ENCODE peak calls at places on chromosomes 3 and 15, in six cellular contexts. One of them, this sample, is unnamed.

GRCh38 chr3:48011771-48012170 is 4.4 kb downstream of the MAP4 start:
- DNase-seq in foreskin fibroblast: no peak
- DNase-seq in cardiac fibroblast: no peak
- DNase-seq in A549: no peak
- DNase-seq in OCI-LY7: no peak
- DNase-seq in sigmoid colon: no peak
- DNase-seq in this sample: no peak

GRCh38 chr15:48470096-48470495 is 138.9 kb downstream of the DUT start:
- DNase-seq in sigmoid colon: no peak
- DNase-seq in A549: no peak
- DNase-seq in cardiac fibroblast: no peak
- DNase-seq in foreskin fibroblast: no peak
- DNase-seq in OCI-LY7: no peak
- DNase-seq in this sample: no peak

GRCh38 chr15:26126070-26126469 is 262.9 kb upstream of the ATP10A start:
- DNase-seq in A549: no peak
- DNase-seq in OCI-LY7: no peak
- DNase-seq in foreskin fibroblast: no peak
- DNase-seq in sigmoid colon: no peak
- DNase-seq in cardiac fibroblast: no peak
- DNase-seq in this sample: no peak

GRCh38 chr3:40240921-40241320 is 68.6 kb upstream of the EIF1B start:
- DNase-seq in cardiac fibroblast: no peak
- DNase-seq in sigmoid colon: no peak
- DNase-seq in foreskin fibroblast: no peak
- DNase-seq in OCI-LY7: no peak
- DNase-seq in A549: no peak
- DNase-seq in this sample: no peak

GRCh38 chr15:67082007-67082536 is 16.7 kb downstream of the SMAD3 start:
- DNase-seq in A549: no peak
- DNase-seq in foreskin fibroblast: no peak
- DNase-seq in sigmoid colon: no peak
- DNase-seq in OCI-LY7: peak
- DNase-seq in cardiac fibroblast: no peak
- DNase-seq in this sample: peak

GRCh38 chr3:100634493-100635272 is 25.3 kb downstream of the ADGRG7 start:
- DNase-seq in cardiac fibroblast: peak
- DNase-seq in A549: no peak
- DNase-seq in sigmoid colon: no peak
- DNase-seq in OCI-LY7: peak
- DNase-seq in foreskin fibroblast: peak
- DNase-seq in this sample: peak

GRCh38 chr3:152607179-152607578 is 227.8 kb upstream of the P2RY1 start:
- DNase-seq in cardiac fibroblast: no peak
- DNase-seq in sigmoid colon: no peak
- DNase-seq in foreskin fibroblast: no peak
- DNase-seq in A549: no peak
- DNase-seq in OCI-LY7: no peak
- DNase-seq in this sample: no peak

GRCh38 chr3:151265866-151266265 is 12.5 kb downstream of the P2RY14 start:
- DNase-seq in cardiac fibroblast: no peak
- DNase-seq in A549: no peak
- DNase-seq in OCI-LY7: peak
- DNase-seq in sigmoid colon: no peak
- DNase-seq in foreskin fibroblast: no peak
- DNase-seq in this sample: peak

GRCh38 chr3:194397757-194398312 is 1.2 kb downstream of the GP5 start:
- DNase-seq in OCI-LY7: no peak
- DNase-seq in sigmoid colon: no peak
- DNase-seq in cardiac fibroblast: no peak
- DNase-seq in foreskin fibroblast: no peak
- DNase-seq in A549: no peak
- DNase-seq in this sample: no peak

GRCh38 chr15:29825205-29825604 is 2.9 kb upstream of the TJP1 start:
- DNase-seq in A549: no peak
- DNase-seq in sigmoid colon: no peak
- DNase-seq in OCI-LY7: peak
- DNase-seq in foreskin fibroblast: no peak
- DNase-seq in cardiac fibroblast: peak
- DNase-seq in this sample: peak

GRCh38 chr3:81749285-81749684 is 12.2 kb downstream of the GBE1 start:
- DNase-seq in A549: no peak
- DNase-seq in OCI-LY7: no peak
- DNase-seq in sigmoid colon: no peak
- DNase-seq in foreskin fibroblast: peak
- DNase-seq in cardiac fibroblast: peak
- DNase-seq in this sample: no peak

GRCh38 chr15:27696530-27696929 is 402.6 kb downstream of the OCA2 start:
- DNase-seq in foreskin fibroblast: no peak
- DNase-seq in A549: no peak
- DNase-seq in sigmoid colon: no peak
- DNase-seq in cardiac fibroblast: no peak
- DNase-seq in OCI-LY7: no peak
- DNase-seq in this sample: no peak

GRCh38 chr15:48936666-48937065 is 27.1 kb downstream of the SHC4 start:
- DNase-seq in sigmoid colon: no peak
- DNase-seq in A549: no peak
- DNase-seq in cardiac fibroblast: peak
- DNase-seq in foreskin fibroblast: peak
- DNase-seq in OCI-LY7: no peak
- DNase-seq in this sample: no peak

GRCh38 chr3:45772341-45773035 is 23.8 kb downstream of the SLC6A20 start:
- DNase-seq in OCI-LY7: no peak
- DNase-seq in sigmoid colon: no peak
- DNase-seq in A549: no peak
- DNase-seq in cardiac fibroblast: no peak
- DNase-seq in foreskin fibroblast: no peak
- DNase-seq in this sample: no peak

GRCh38 chr3:151386063-151386462 is 1.5 kb upstream of the P2RY12 start:
- DNase-seq in foreskin fibroblast: peak
- DNase-seq in sigmoid colon: no peak
- DNase-seq in cardiac fibroblast: no peak
- DNase-seq in OCI-LY7: no peak
- DNase-seq in A549: no peak
- DNase-seq in this sample: no peak

GRCh38 chr3:44468572-44469520 is 8.6 kb downstream of the ZNF445 start:
- DNase-seq in A549: no peak
- DNase-seq in cardiac fibroblast: peak
- DNase-seq in OCI-LY7: no peak
- DNase-seq in foreskin fibroblast: peak
- DNase-seq in sigmoid colon: no peak
- DNase-seq in this sample: no peak

GRCh38 chr15:35514759-35515158 is 31.2 kb downstream of the DPH6 start:
- DNase-seq in sigmoid colon: no peak
- DNase-seq in OCI-LY7: no peak
- DNase-seq in A549: no peak
- DNase-seq in foreskin fibroblast: peak
- DNase-seq in cardiac fibroblast: peak
- DNase-seq in this sample: no peak

GRCh38 chr3:2623463-2623862 is 486.7 kb downstream of the IL5RA start:
- DNase-seq in foreskin fibroblast: no peak
- DNase-seq in A549: no peak
- DNase-seq in OCI-LY7: no peak
- DNase-seq in cardiac fibroblast: no peak
- DNase-seq in sigmoid colon: no peak
- DNase-seq in this sample: no peak

GRCh38 chr3:102225407-102226132 is 209.2 kb upstream of the ZPLD1 start:
- DNase-seq in A549: peak
- DNase-seq in sigmoid colon: no peak
- DNase-seq in OCI-LY7: peak
- DNase-seq in foreskin fibroblast: peak
- DNase-seq in cardiac fibroblast: peak
- DNase-seq in this sample: peak

GRCh38 chr3:14459787-14460186 is 57.4 kb downstream of the SLC6A6 start:
- DNase-seq in foreskin fibroblast: no peak
- DNase-seq in cardiac fibroblast: no peak
- DNase-seq in OCI-LY7: no peak
- DNase-seq in sigmoid colon: no peak
- DNase-seq in A549: no peak
- DNase-seq in this sample: no peak
- TF ChIP-seq CTCF in foreskin fibroblast: no peak
- TF ChIP-seq CTCF in cardiac fibroblast: no peak
- TF ChIP-seq CTCF in OCI-LY7: no peak
- TF ChIP-seq CTCF in sigmoid colon: no peak
- TF ChIP-seq CTCF in A549: no peak
- TF ChIP-seq CTCF in this sample: no peak

GRCh38 chr15:78307977-78308376 is 8.6 kb upstream of the SKIC8 start:
- DNase-seq in OCI-LY7: no peak
- DNase-seq in foreskin fibroblast: no peak
- DNase-seq in A549: no peak
- DNase-seq in cardiac fibroblast: no peak
- DNase-seq in sigmoid colon: no peak
- DNase-seq in this sample: no peak

GRCh38 chr15:78304487-78305413 is 5.3 kb upstream of the SKIC8 start:
- DNase-seq in A549: no peak
- DNase-seq in foreskin fibroblast: no peak
- DNase-seq in cardiac fibroblast: no peak
- DNase-seq in OCI-LY7: no peak
- DNase-seq in sigmoid colon: no peak
- DNase-seq in this sample: no peak

GRCh38 chr15:78311292-78311691 is 11.9 kb upstream of the SKIC8 start:
- DNase-seq in OCI-LY7: no peak
- DNase-seq in sigmoid colon: peak
- DNase-seq in cardiac fibroblast: no peak
- DNase-seq in A549: no peak
- DNase-seq in foreskin fibroblast: no peak
- DNase-seq in this sample: no peak

GRCh38 chr15:78306176-78306774 is 6.9 kb upstream of the SKIC8 start:
- DNase-seq in OCI-LY7: no peak
- DNase-seq in A549: no peak
- DNase-seq in foreskin fibroblast: peak
- DNase-seq in cardiac fibroblast: peak
- DNase-seq in sigmoid colon: no peak
- DNase-seq in this sample: no peak

GRCh38 chr15:78308422-78309021 is 9.1 kb upstream of the SKIC8 start:
- DNase-seq in cardiac fibroblast: peak
- DNase-seq in sigmoid colon: peak
- DNase-seq in OCI-LY7: peak
- DNase-seq in A549: peak
- DNase-seq in foreskin fibroblast: peak
- DNase-seq in this sample: peak
- TF ChIP-seq CTCF in cardiac fibroblast: peak
- TF ChIP-seq CTCF in sigmoid colon: peak
- TF ChIP-seq CTCF in OCI-LY7: peak
- TF ChIP-seq CTCF in A549: peak
- TF ChIP-seq CTCF in foreskin fibroblast: peak
- TF ChIP-seq CTCF in this sample: peak

GRCh38 chr3:68880632-68881031 is 51.7 kb downstream of the TAFA4 start:
- DNase-seq in foreskin fibroblast: no peak
- DNase-seq in A549: no peak
- DNase-seq in OCI-LY7: no peak
- DNase-seq in cardiac fibroblast: no peak
- DNase-seq in sigmoid colon: peak
- DNase-seq in this sample: no peak

GRCh38 chr3:68876112-68876713 is 56.1 kb downstream of the TAFA4 start:
- DNase-seq in A549: peak
- DNase-seq in foreskin fibroblast: peak
- DNase-seq in OCI-LY7: peak
- DNase-seq in sigmoid colon: no peak
- DNase-seq in cardiac fibroblast: peak
- DNase-seq in this sample: peak

GRCh38 chr3:68878962-68879361 is 53.4 kb downstream of the TAFA4 start:
- DNase-seq in sigmoid colon: no peak
- DNase-seq in A549: no peak
- DNase-seq in foreskin fibroblast: no peak
- DNase-seq in OCI-LY7: no peak
- DNase-seq in cardiac fibroblast: no peak
- DNase-seq in this sample: no peak

GRCh38 chr3:68874551-68875348 is 57.6 kb downstream of the TAFA4 start:
- DNase-seq in OCI-LY7: peak
- DNase-seq in cardiac fibroblast: no peak
- DNase-seq in sigmoid colon: no peak
- DNase-seq in A549: no peak
- DNase-seq in foreskin fibroblast: no peak
- DNase-seq in this sample: no peak

GRCh38 chr3:68878322-68878721 is 54.0 kb downstream of the TAFA4 start:
- DNase-seq in cardiac fibroblast: peak
- DNase-seq in sigmoid colon: no peak
- DNase-seq in foreskin fibroblast: peak
- DNase-seq in A549: peak
- DNase-seq in OCI-LY7: peak
- DNase-seq in this sample: no peak
- TF ChIP-seq CTCF in cardiac fibroblast: peak
- TF ChIP-seq CTCF in sigmoid colon: peak
- TF ChIP-seq CTCF in foreskin fibroblast: peak
- TF ChIP-seq CTCF in A549: peak
- TF ChIP-seq CTCF in OCI-LY7: peak
- TF ChIP-seq CTCF in this sample: peak

GRCh38 chr3:63905731-63906620 is 6.2 kb downstream of the SCAANT1 start:
- DNase-seq in OCI-LY7: no peak
- DNase-seq in sigmoid colon: no peak
- DNase-seq in cardiac fibroblast: no peak
- DNase-seq in A549: no peak
- DNase-seq in foreskin fibroblast: no peak
- DNase-seq in this sample: no peak

GRCh38 chr3:63909431-63909830 is 2.8 kb downstream of the SCAANT1 start:
- DNase-seq in OCI-LY7: no peak
- DNase-seq in cardiac fibroblast: no peak
- DNase-seq in foreskin fibroblast: peak
- DNase-seq in A549: no peak
- DNase-seq in sigmoid colon: no peak
- DNase-seq in this sample: no peak

GRCh38 chr3:63908776-63909175 is 3.4 kb downstream of the SCAANT1 start:
- DNase-seq in cardiac fibroblast: no peak
- DNase-seq in foreskin fibroblast: no peak
- DNase-seq in A549: no peak
- DNase-seq in OCI-LY7: no peak
- DNase-seq in sigmoid colon: no peak
- DNase-seq in this sample: no peak

GRCh38 chr3:63910873-63911272 is 1.3 kb downstream of the SCAANT1 start:
- DNase-seq in A549: no peak
- DNase-seq in sigmoid colon: no peak
- DNase-seq in OCI-LY7: peak
- DNase-seq in foreskin fibroblast: peak
- DNase-seq in cardiac fibroblast: peak
- DNase-seq in this sample: peak

DNA sequence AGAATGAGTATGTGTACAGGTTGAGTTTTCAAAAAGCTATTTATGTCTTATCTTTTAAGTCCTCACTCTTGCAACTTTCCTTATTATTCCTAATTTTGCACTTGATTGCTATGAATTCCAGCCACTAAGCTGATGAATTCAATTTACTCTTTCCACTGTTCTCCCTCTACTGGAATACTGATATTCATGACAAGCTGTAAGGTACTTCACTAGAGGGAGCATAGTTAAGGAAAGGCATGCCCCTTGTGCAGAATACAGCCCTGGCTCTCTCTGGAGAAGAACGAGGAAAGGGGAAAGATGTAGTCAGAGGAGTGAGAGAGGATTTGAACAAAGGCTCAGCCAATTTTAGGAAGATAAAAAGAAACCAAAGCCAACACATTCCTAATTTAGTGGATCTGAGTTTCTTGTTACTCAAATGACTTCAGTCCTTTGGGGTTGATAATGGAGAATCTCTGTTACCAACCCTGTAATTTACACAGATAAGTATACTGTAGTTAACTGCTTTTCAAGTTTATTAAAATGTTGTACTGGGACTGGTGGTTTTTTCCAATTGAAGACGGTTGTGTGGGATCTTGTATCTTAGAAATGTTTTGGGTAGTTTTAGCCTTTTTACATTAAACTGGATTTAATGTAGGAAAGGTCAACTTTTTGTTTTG is 4.0 kb downstream of the SCAANT1 start:
- DNase-seq in cardiac fibroblast: no peak
- DNase-seq in A549: peak
- DNase-seq in OCI-LY7: no peak
- DNase-seq in foreskin fibroblast: peak
- DNase-seq in sigmoid colon: no peak
- DNase-seq in this sample: no peak
- TF ChIP-seq CTCF in cardiac fibroblast: peak
- TF ChIP-seq CTCF in A549: no peak
- TF ChIP-seq CTCF in OCI-LY7: no peak
- TF ChIP-seq CTCF in foreskin fibroblast: peak
- TF ChIP-seq CTCF in sigmoid colon: no peak
- TF ChIP-seq CTCF in this sample: no peak

This sample was measured in MM.1S.